ENCODE peak calls at places on chromosome 1, in four cellular contexts. I is kidney, S is cardiac fibroblast, X is astrocyte of the cerebellum. G is an unnamed sample.

GRCh38 chr1:26827205-26827604 is 717 bp downstream of the ZDHHC18 start:
- DNase-seq in I (peak), X (no peak), S (no peak), G (no peak)

GRCh38 chr1:165259706-165260105 is 96.8 kb downstream of the LMX1A start:
- DNase-seq in S (no peak), X (no peak), I (no peak), G (no peak)

GRCh38 chr1:15761729-15762128 is 3.1 kb downstream of the FBLIM1 start:
- DNase-seq in X (no peak), I (no peak), S (no peak), G (no peak)

GRCh38 chr1:209490013-209490412 is 93.5 kb upstream of the CAMK1G start:
- DNase-seq in X (no peak), S (peak), I (no peak), G (peak)

GRCh38 chr1:109210058-109210457 is 3.7 kb upstream of the SARS1 start:
- DNase-seq in X (no peak), S (no peak), I (no peak), G (no peak)

GRCh38 chr1:98813738-98814309 is 152.3 kb downstream of the SNX7 start:
- DNase-seq in X (no peak), S (no peak), I (no peak), G (no peak)

GRCh38 chr1:110384581-110385321 is 6.1 kb downstream of the SLC16A4 start:
- DNase-seq in X (no peak), S (no peak), I (no peak), G (no peak)

GRCh38 chr1:98045211-98046030 is 124.6 kb upstream of the DPYD start:
- DNase-seq in S (peak), X (no peak), I (peak), G (no peak)

GRCh38 chr1:94617139-94617805 is 75.7 kb upstream of the F3 start:
- DNase-seq in I (no peak), X (no peak), S (no peak), G (no peak)

GRCh38 chr1:238457610-238458009 is 566.9 kb upstream of the ZP4 start:
- DNase-seq in I (no peak), S (no peak), X (no peak), G (no peak)

GRCh38 chr1:213252026-213252425 is 201.0 kb downstream of the RPS6KC1 start:
- DNase-seq in I (no peak), S (no peak), X (no peak), G (no peak)

GRCh38 chr1:1219341-1219740 is 5.4 kb upstream of the TNFRSF4 start:
- DNase-seq in I (no peak), S (no peak), X (no peak), G (no peak)

GRCh38 chr1:230066466-230067404 is at the start of gene GALNT2:
- DNase-seq in I (peak), X (peak), S (peak), G (no peak)

GRCh38 chr1:200154069-200154767 is 126.7 kb downstream of the NR5A2 start:
- DNase-seq in S (peak), X (no peak), I (no peak), G (no peak)
- TF ChIP-seq CTCF in S (no peak), X (no peak), I (no peak), G (no peak)

GRCh38 chr1:31181515-31182343 is 58.0 kb downstream of the NKAIN1 start:
- DNase-seq in I (peak), S (peak), X (no peak), G (no peak)
- H3K4me3 ChIP-seq in I (no peak), S (peak), X (no peak), G (peak)

GRCh38 chr1:228744356-228744755 is 9.1 kb downstream of the RHOU start:
- DNase-seq in X (no peak), S (no peak), I (no peak), G (no peak)
- TF ChIP-seq CTCF in X (no peak), S (no peak), I (no peak), G (no peak)

DNA sequence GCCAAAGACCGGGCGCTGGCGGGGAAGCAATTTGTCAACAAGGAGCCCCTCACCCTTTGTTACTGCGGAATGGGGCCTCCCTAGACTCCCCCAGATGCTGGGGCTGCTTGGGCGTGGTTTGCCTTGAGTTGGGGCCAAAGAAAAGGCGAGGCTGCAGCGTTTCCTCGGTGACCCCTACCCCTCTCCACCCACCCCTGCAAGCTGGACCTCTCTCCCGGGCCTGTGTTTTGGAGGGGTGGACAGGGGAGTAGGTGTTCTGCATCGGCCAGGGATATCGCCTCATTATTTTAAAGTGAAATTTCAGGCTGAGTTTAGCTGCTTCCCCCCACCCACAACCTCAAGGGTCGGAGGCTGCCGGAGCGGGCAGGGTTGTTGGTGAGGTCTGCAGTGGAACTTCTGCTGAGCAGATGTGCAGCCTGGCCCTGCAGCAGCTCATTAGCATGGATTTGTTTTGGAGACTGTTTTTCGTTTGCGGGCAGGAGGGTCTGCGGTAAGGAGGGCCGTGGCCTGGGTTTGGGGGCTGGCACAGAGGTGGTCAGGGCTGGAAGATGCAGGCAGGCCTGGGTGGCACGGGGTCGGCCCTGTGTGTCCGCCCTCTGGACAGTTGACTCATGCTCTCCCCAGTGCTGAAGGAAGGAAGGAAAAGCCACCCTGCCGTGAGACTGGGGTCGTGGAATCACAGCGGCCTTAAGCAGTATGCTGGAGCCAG is 1.6 kb downstream of the NBL1 start:
- DNase-seq in X (no peak), I (peak), S (peak), G (no peak)
- H3K4me3 ChIP-seq in X (peak), I (no peak), S (peak), G (peak)